ENCODE peak calls at places on chromosomes 6 and 20, in ten cellular contexts. P, Q, A, F, L, J, B, V, X and M are unnamed samples.

GRCh38 chr6:37029249-37029959 is 23.9 kb downstream of the FGD2 start:
- DNase-seq in X (peak; percentile 92), J (peak; percentile 82), B (no peak), V (peak; percentile 75), P (peak; percentile 79), F (peak; percentile 88), L (peak; percentile 79), Q (peak; percentile 88), A (peak; percentile 93), M (peak; percentile 76)

GRCh38 chr6:144678844-144679243 is 393.7 kb downstream of the UTRN start:
- DNase-seq in J (no peak), V (no peak), P (no peak), B (no peak), X (no peak), L (no peak), Q (no peak), A (peak; percentile 64), F (peak; percentile 53), M (no peak)

GRCh38 chr6:53048431-53049195 is 16.6 kb upstream of the FBXO9 start:
- DNase-seq in X (peak; percentile 81), F (peak; percentile 91), A (peak; percentile 90), P (no peak), V (no peak), Q (no peak), B (peak; percentile 55), J (no peak), L (peak; percentile 54), M (peak; percentile 68)

GRCh38 chr6:77124604-77125003 is 338.7 kb downstream of the HTR1B start:
- DNase-seq in A (peak; percentile 67), L (no peak), F (peak; percentile 51), B (no peak), J (no peak), Q (no peak), X (no peak), P (no peak), V (peak; percentile 5), M (peak; percentile 75)

GRCh38 chr6:74611220-74611619 is 594.6 kb downstream of the COL12A1 start:
- DNase-seq in F (peak; percentile 29), X (no peak), Q (no peak), V (no peak), P (no peak), B (no peak), J (no peak), A (peak; percentile 27), L (no peak), M (peak; percentile 35)

GRCh38 chr6:32460528-32460927 is 20.8 kb downstream of the HLA-DRA start:
- DNase-seq in F (no peak), B (no peak), A (no peak), J (no peak), X (no peak), L (no peak), P (no peak), Q (no peak), V (no peak), M (no peak)

GRCh38 chr6:149904661-149905370 is 6.9 kb upstream of the RAET1E start:
- DNase-seq in J (no peak), L (no peak), Q (peak; percentile 14), A (no peak), P (no peak), F (no peak), X (no peak), V (no peak), B (no peak), M (no peak)

GRCh38 chr20:23548408-23548807 is 19.9 kb downstream of the CST9L start:
- DNase-seq in Q (no peak), X (no peak), A (no peak), P (no peak), V (no peak), L (no peak), F (no peak), J (no peak), B (no peak), M (no peak)

GRCh38 chr6:163014736-163015135 is 287.0 kb downstream of the PACRG start:
- DNase-seq in P (no peak), Q (no peak), B (no peak), J (no peak), V (no peak), F (no peak), A (no peak), X (no peak), L (no peak), M (no peak)

GRCh38 chr6:37698264-37699137 is 818 bp upstream of the MDGA1 start:
- DNase-seq in P (peak; percentile 54), L (peak; percentile 24), V (peak; percentile 70), J (peak; percentile 82), X (peak; percentile 75), Q (peak; percentile 69), A (peak; percentile 43), B (peak; percentile 32), F (peak; percentile 31), M (peak; percentile 25)

GRCh38 chr6:152636675-152637421 is at the start of gene SYNE1:
- DNase-seq in X (no peak), V (peak; percentile 66), L (no peak), F (peak; percentile 16), J (peak; percentile 72), P (peak; percentile 21), A (peak; percentile 22), Q (peak; percentile 54), B (no peak), M (peak; percentile 24)

GRCh38 chr6:5498579-5498899 is 237.2 kb downstream of the FARS2 start:
- DNase-seq in J (no peak), P (no peak), Q (no peak), A (no peak), B (no peak), X (no peak), F (peak; percentile 47), V (no peak), L (no peak), M (no peak)

GRCh38 chr6:6583836-6584235 is 4.7 kb upstream of the LY86 start:
- DNase-seq in Q (no peak), P (no peak), J (no peak), V (no peak), F (no peak), A (no peak), L (peak; percentile 41), B (no peak), X (peak; percentile 72), M (no peak)

GRCh38 chr6:6586167-6586566 is 2.4 kb upstream of the LY86 start:
- DNase-seq in B (no peak), V (no peak), F (no peak), X (no peak), A (no peak), Q (no peak), J (no peak), P (no peak), L (no peak), M (no peak)

GRCh38 chr6:6582111-6582510 is 6.4 kb upstream of the LY86 start:
- DNase-seq in V (no peak), X (no peak), Q (no peak), B (no peak), J (no peak), A (no peak), P (no peak), L (no peak), F (no peak), M (no peak)

GRCh38 chr6:6585003-6585311 is 3.6 kb upstream of the LY86 start:
- DNase-seq in X (no peak), B (no peak), L (no peak), J (no peak), P (no peak), V (no peak), Q (no peak), F (no peak), A (no peak), M (no peak)

DNA sequence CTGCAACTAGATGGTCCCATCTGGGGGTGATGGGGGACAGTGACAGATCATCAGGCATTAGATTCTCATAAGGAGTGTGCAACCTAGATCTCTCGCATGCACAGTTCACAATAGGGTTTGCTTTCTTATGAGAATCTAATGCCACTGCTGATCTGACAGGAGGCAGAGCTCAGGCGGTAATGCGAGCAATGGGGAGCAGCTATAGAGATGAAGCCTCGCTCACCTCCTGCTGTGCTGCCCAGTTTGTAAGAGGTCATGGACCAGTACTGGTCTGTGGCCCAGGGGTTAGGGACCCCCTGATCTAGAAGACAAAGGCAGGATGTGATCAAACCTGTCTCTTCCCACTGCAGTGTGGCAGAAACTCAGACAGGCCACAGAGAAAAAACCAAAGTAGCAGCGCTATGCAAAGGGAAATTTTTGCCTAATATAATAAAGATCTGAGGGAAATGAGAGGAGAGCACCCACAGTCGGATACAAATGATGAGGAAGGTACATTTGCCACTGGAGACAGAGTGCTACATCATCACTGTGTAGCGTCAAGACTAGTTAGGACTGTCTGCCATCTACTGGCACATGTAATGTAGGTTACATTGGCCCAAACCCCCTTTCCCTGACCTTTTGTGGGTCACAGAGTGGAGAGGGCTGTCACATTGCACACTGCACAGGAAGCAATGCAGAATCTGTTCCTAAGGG is 4.1 kb upstream of the LY86 start:
- DNase-seq in P (no peak), A (no peak), J (no peak), L (no peak), F (no peak), V (no peak), Q (no peak), X (peak; percentile 81), B (no peak), M (no peak)
- TF ChIP-seq CTCF in P (no peak), A (no peak), J (no peak), L (no peak), F (no peak), V (no peak), Q (peak; percentile 30), X (peak; percentile 50), B (no peak), M (peak; percentile 8)

GRCh38 chr6:13769655-13770053 is 44.7 kb downstream of the MCUR1 start:
- DNase-seq in B (no peak), V (no peak), J (peak; percentile 77), F (no peak), A (no peak), L (no peak), P (peak; percentile 11), Q (peak; percentile 68), X (no peak), M (no peak)
- TF ChIP-seq CTCF in B (no peak), V (no peak), J (peak; percentile 62), F (peak; percentile 0), A (peak; percentile 23), L (no peak), P (peak; percentile 50), Q (peak; percentile 69), X (peak; percentile 16), M (no peak)

GRCh38 chr20:62571667-62572344 is 70.5 kb upstream of the SLCO4A1 start:
- DNase-seq in X (peak; percentile 63), L (peak; percentile 35), J (no peak), P (no peak), F (no peak), Q (peak; percentile 62), B (peak; percentile 63), V (no peak), A (no peak), M (no peak)
- TF ChIP-seq CTCF in X (peak; percentile 51), L (no peak), J (peak; percentile 55), P (no peak), F (no peak), Q (peak; percentile 45), B (no peak), V (no peak), A (no peak), M (peak; percentile 5)

GRCh38 chr6:161259302-161259701 is 14.6 kb downstream of the AGPAT4 start:
- DNase-seq in Q (no peak), B (no peak), P (no peak), J (no peak), F (no peak), X (no peak), L (no peak), A (no peak), V (no peak), M (no peak)
- TF ChIP-seq CTCF in Q (no peak), B (no peak), P (no peak), J (no peak), F (no peak), X (no peak), L (no peak), A (no peak), V (no peak), M (no peak)

GRCh38 chr6:17042422-17043147 is 59.3 kb upstream of the STMND1 start:
- DNase-seq in B (peak; percentile 59), A (peak; percentile 43), Q (peak; percentile 73), X (no peak), V (peak; percentile 41), J (peak; percentile 52), F (peak; percentile 68), L (peak; percentile 34), P (peak; percentile 59), M (peak; percentile 79)
- TF ChIP-seq CTCF in B (peak; percentile 53), A (peak; percentile 47), Q (peak; percentile 59), X (peak; percentile 6), V (peak; percentile 41), J (peak; percentile 52), F (peak; percentile 40), L (peak; percentile 36), P (no peak), M (peak; percentile 62)